ENCODE peak calls at places on chromosome 3, in four cellular contexts. O is IMR-90, B is suprapubic skin, M is A549. H is an unnamed sample.
A peak's percentile ranks its signal among the peaks of the same experiment; 100 is the strongest.

GRCh38 chr3:100954199-100954935 is 38.9 kb downstream of the ABI3BP start:
- DNase-seq in B (no peak), O (peak; percentile 47), M (no peak), H (no peak)

GRCh38 chr3:57420007-57420406 is 124.1 kb downstream of the DNAH12 start:
- DNase-seq in M (no peak), O (no peak), B (no peak), H (no peak)

GRCh38 chr3:62261121-62261520 is 112.2 kb downstream of the FEZF2 start:
- DNase-seq in O (no peak), B (no peak), M (no peak), H (no peak)

GRCh38 chr3:171178714-171179113 is 152.2 kb upstream of the SLC2A2 start:
- DNase-seq in O (no peak), B (no peak), M (no peak), H (no peak)

GRCh38 chr3:149115114-149115513 is 14.3 kb upstream of the HPS3 start:
- DNase-seq in M (no peak), B (no peak), O (no peak), H (no peak)

GRCh38 chr3:87313641-87314040 is 37.3 kb upstream of the POU1F1 start:
- DNase-seq in M (no peak), B (no peak), O (no peak), H (no peak)

GRCh38 chr3:141306922-141307321 is 61.4 kb upstream of the ZBTB38 start:
- DNase-seq in B (no peak), M (no peak), O (no peak), H (no peak)

GRCh38 chr3:169841171-169841570 is 28.5 kb upstream of the LRRC34 start:
- DNase-seq in O (no peak), M (no peak), B (no peak), H (no peak)

GRCh38 chr3:17157713-17158112 is 273.0 kb downstream of the PLCL2 start:
- DNase-seq in M (peak; percentile 27), O (peak; percentile 57), B (no peak), H (no peak)

GRCh38 chr3:157063926-157064325 is 96.0 kb downstream of the CCNL1 start:
- DNase-seq in B (no peak), M (no peak), O (peak; percentile 43), H (no peak)

GRCh38 chr3:187979543-187979942 is 174.4 kb upstream of the LPP start:
- DNase-seq in M (no peak), B (no peak), O (no peak), H (no peak)

GRCh38 chr3:41288785-41289184 is 89.5 kb downstream of the CTNNB1 start:
- DNase-seq in O (no peak), M (no peak), B (no peak), H (no peak)

GRCh38 chr3:39707314-39707909 is 102.0 kb upstream of the MYRIP start:
- DNase-seq in M (peak; percentile 39), O (peak; percentile 10), B (no peak), H (no peak)

DNA sequence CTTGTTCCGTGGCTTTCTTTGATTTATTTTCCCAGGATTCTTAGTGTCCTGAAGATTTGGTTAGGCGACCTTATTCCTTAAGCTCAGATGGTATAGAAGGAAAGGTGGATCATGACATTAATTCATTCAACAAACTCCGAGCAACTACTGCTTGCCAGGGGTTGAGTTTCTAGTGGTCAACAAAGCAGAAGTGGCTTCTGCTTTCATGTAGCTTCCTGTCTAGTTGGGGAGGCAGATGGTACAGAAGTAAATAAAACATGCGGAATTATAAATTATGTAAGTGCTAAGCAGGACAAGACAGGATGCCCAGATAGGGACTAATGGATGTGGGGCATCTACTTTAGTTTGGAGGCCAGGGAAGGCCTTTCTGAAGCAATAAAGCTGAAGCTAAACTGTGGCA is 15.5 kb downstream of the EEFSEC start:
- DNase-seq in B (no peak), M (no peak), O (no peak), H (no peak)
- H3K4me3 ChIP-seq in B (no peak overlapping the region), M (no peak overlapping the region), O (no peak overlapping the region), H (no peak overlapping the region)

DNA sequence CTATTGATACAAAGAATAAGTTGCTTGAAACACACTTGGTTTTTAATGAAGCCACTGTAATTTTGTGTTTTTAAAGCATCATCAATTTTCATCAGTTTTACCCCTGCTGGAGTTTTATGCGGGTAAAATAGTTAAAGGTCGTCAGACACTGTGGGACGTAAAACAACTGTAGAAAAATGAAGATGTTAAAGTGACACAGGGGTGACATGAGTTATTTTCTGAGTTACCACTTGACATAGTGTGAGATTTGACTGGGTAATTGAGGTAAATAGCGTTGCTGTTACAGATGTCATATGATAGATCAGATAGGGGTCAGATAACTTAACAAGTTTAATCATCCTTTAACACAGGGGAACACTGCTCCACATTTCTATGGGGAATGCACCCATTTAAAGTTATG is 297.6 kb downstream of the CHL1 start:
- DNase-seq in M (no peak), B (no peak), O (no peak), H (no peak)
- H3K9me3 ChIP-seq in M (no peaks in the 10 kb centered on the region), B (no peaks in the 10 kb centered on the region), O (no peaks in the 10 kb centered on the region), H (no peaks in the 10 kb centered on the region)

GRCh38 chr3:48466386-48467109 is 20.0 kb downstream of the ATRIP start:
- DNase-seq in B (no peak), O (no peak), M (no peak), H (no peak)
- H3K4me3 ChIP-seq in B (peak overlapping the region; percentile 61), O (peak overlapping the region; percentile 52), M (peak overlapping the region; percentile 37), H (peak overlapping the region; percentile 72)

DNA sequence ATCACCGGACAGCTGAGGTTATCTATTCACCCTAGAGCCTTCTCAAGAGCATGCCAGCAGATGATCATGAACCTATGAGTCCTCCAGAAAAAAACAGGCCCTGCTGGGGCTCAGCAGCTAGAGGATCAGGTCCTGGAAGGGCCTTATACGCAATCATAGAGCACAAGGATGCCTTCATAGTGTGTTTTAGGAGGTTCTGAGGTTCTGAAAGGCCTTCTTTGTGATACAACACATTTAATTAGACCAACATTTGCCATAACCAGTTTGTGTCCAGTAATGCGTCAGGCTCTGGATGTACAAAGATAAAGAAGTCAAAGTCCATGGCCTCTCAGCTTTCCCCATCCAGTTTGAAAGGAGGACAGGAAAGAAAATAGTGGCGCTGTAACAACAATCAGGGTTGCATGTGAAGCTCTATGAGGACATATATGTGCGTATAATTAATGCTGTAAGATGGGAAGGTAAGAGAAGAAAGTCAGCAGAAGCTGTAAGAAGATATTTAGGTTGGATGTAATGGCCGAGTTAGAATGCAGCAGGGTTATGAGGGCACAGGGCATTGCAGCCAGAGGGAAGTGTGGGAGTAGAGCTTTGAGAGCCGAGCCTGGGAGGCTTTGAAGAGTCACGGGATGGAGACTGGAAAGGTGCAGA is 302.6 kb upstream of the TBL1XR1 start:
- DNase-seq in B (no peak), O (no peak), M (no peak), H (no peak)
- H3K9me3 ChIP-seq in B (no peaks in the 10 kb centered on the region), O (peaks cover 1% of the 10 kb centered on the region), M (no peaks in the 10 kb centered on the region), H (no peaks in the 10 kb centered on the region)

DNA sequence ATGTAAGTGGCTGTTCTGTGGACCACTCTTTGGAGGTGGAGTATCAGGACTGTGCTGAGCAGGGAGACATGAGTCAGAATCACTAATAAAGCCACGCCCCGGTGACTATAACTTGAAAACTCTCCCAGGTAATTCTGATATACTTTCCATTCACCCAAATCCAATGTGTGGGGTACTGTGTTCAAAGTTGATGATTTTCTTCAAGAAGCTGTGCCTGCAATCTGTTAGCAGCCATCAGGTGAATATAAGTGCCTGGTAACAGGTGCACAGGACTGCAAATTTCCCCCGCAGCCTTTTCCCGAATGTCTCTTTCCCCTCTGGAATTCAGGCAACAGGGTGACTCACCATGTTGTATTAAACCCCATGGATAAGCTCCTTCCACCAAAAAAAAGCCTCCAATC is 17.0 kb downstream of the MAGI1 start:
- DNase-seq in B (no peak), M (peak; percentile 18), O (no peak), H (no peak)
- H3K4me3 ChIP-seq in B (no peak overlapping the region), M (peak overlapping the region; percentile 21), O (no peak overlapping the region), H (peak overlapping the region; percentile 17)

H was measured in thoracic aorta.